ENCODE peak calls at places on chromosomes 16 and 17, in five cellular contexts. S, I, W, R and J are unnamed samples.

GRCh38 chr16:4049031-4049430 is 67.2 kb downstream of the ADCY9 start:
- DNase-seq in S (no peak), I (no peak), W (no peak), R (no peak), J (no peak)

GRCh38 chr17:19706791-19707727 is 9.3 kb downstream of the SLC47A2 start:
- DNase-seq in W (peak), S (no peak), I (no peak), R (no peak), J (no peak)

GRCh38 chr17:65155622-65156021 is 18.5 kb downstream of the RGS9 start:
- DNase-seq in S (no peak), I (no peak), W (no peak), R (no peak), J (no peak)

GRCh38 chr17:48997827-48998556 is 807 bp downstream of the IGF2BP1 start:
- DNase-seq in S (no peak), R (no peak), W (no peak), I (no peak), J (no peak)

GRCh38 chr16:3756113-3756512 is 38.8 kb upstream of the TRAP1 start:
- DNase-seq in I (no peak), W (no peak), R (no peak), S (no peak), J (no peak)

GRCh38 chr17:38872671-38873385 is 3.0 kb downstream of the LASP1 start:
- DNase-seq in I (no peak), R (no peak), S (no peak), W (no peak), J (no peak)

GRCh38 chr17:44904001-44904984 is 5.0 kb upstream of the EFTUD2 start:
- DNase-seq in W (no peak), I (no peak), R (no peak), S (no peak), J (no peak)

GRCh38 chr17:45132569-45133463 is 501 bp upstream of the PLCD3 start:
- DNase-seq in R (peak), S (peak), I (peak), W (peak), J (peak)

GRCh38 chr16:57483725-57484514 is 2.4 kb downstream of the DOK4 start:
- DNase-seq in S (no peak), W (no peak), R (no peak), I (no peak), J (no peak)

GRCh38 chr17:59827721-59828477 is 64.8 kb downstream of the TUBD1 start:
- DNase-seq in S (no peak), I (no peak), W (no peak), R (no peak), J (no peak)

GRCh38 chr17:77144227-77144626 is 3.5 kb downstream of the SEC14L1 start:
- DNase-seq in I (no peak), W (no peak), S (no peak), R (no peak), J (no peak)

GRCh38 chr17:77143306-77143705 is 2.5 kb downstream of the SEC14L1 start:
- DNase-seq in R (no peak), I (no peak), S (no peak), W (no peak), J (no peak)

GRCh38 chr17:77141846-77142449 is 1.2 kb downstream of the SEC14L1 start:
- DNase-seq in R (peak), I (no peak), S (no peak), W (no peak), J (no peak)

GRCh38 chr17:77140878-77141767 is at the start of gene SEC14L1:
- DNase-seq in W (peak), I (no peak), R (no peak), S (peak), J (no peak)

DNA sequence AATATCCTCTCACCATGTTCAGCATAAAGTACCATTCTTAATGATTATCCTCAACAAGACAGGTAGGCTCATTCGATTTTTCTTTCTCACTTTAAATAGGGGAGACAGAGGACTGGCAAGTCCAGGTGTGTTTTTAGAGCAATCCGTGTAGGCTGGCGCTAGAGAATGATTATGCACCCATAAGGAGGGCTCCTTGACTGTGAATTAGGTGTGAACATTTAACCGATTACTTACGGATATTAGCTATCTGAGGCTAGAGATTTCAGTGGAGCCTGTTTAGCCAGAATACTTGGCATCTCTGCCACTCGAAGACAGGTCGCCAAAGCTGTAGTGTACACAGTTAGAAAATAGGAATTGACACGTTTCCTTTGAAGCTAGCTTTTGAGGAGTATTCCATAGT is 1.9 kb downstream of the SEC14L1 start:
- DNase-seq in R (no peak), W (no peak), S (no peak), I (no peak), J (no peak)
- H3K27ac ChIP-seq in R (no peak), W (peak), S (no peak), I (no peak), J (no peak)

GRCh38 chr17:47822785-47823184 is 1.2 kb upstream of the OSBPL7 start:
- DNase-seq in S (no peak), R (no peak), I (no peak), W (no peak), J (no peak)

GRCh38 chr17:47820023-47820789 is 1.4 kb downstream of the OSBPL7 start:
- DNase-seq in S (no peak), W (no peak), R (no peak), I (no peak), J (no peak)

GRCh38 chr17:47823519-47823918 is 1.9 kb upstream of the OSBPL7 start:
- DNase-seq in R (no peak), W (no peak), S (no peak), I (no peak), J (no peak)

GRCh38 chr17:47821031-47821423 is 567 bp downstream of the OSBPL7 start:
- DNase-seq in I (no peak), W (no peak), R (no peak), S (no peak), J (no peak)

GRCh38 chr17:47821424-47822379 is at the start of gene OSBPL7:
- DNase-seq in W (peak), I (peak), S (peak), R (peak), J (peak)
- TF ChIP-seq CTCF in W (no peak), I (no peak), S (no peak), R (no peak), J (no peak)

GRCh38 chr17:78173025-78173715 is 4.8 kb downstream of the SYNGR2 start:
- DNase-seq in R (no peak), I (no peak), S (no peak), W (no peak), J (no peak)

GRCh38 chr17:78170692-78171590 is 2.6 kb downstream of the SYNGR2 start:
- DNase-seq in R (no peak), I (no peak), S (no peak), W (no peak), J (no peak)

GRCh38 chr17:78174870-78175642 is 6.7 kb downstream of the SYNGR2 start:
- DNase-seq in S (no peak), W (no peak), R (no peak), I (no peak), J (no peak)

GRCh38 chr17:78174332-78174869 is 6.0 kb downstream of the SYNGR2 start:
- DNase-seq in I (no peak), W (peak), S (no peak), R (no peak), J (no peak)

GRCh38 chr17:78172284-78173024 is 4.1 kb downstream of the SYNGR2 start:
- DNase-seq in S (no peak), R (no peak), I (no peak), W (no peak), J (no peak)
- H3K27ac ChIP-seq in S (no peak), R (no peak), I (no peak), W (no peak), J (no peak)

GRCh38 chr16:70697601-70698170 is 11.8 kb upstream of the MTSS2 start:
- DNase-seq in R (peak), W (no peak), I (no peak), S (no peak), J (no peak)
- TF ChIP-seq CTCF in R (no peak), W (no peak), I (no peak), S (no peak), J (peak)

GRCh38 chr16:14485811-14486519 is 144.1 kb downstream of the PARN start:
- DNase-seq in W (no peak), S (no peak), I (no peak), R (no peak), J (no peak)
- H3K27ac ChIP-seq in W (peak), S (no peak), I (peak), R (peak), J (peak)